ENCODE peak calls at places on chromosomes 11 and 22, in eight cellular contexts. N is ovary, L is tibial nerve, C is A549, P is sigmoid colon, I is suprapubic skin, K is HepG2, Y is stomach. O is an unnamed sample.

GRCh38 chr22:48919187-48919590 is 908.5 kb downstream of the BRD1 start:
- DNase-seq in N (no peak), L (no peak), C (no peak), P (peak), I (peak), K (no peak), Y (peak), O (no peak)

GRCh38 chr11:130464289-130464812 is 15.9 kb downstream of the ADAMTS15 start:
- DNase-seq in N (no peak), L (no peak), C (no peak), P (no peak), I (no peak), K (no peak), Y (no peak), O (no peak)

GRCh38 chr11:3037041-3037944 is 19.9 kb downstream of the CARS1 start:
- DNase-seq in N (peak), L (peak), C (peak), P (peak), I (peak), K (peak), Y (peak), O (peak)

GRCh38 chr22:37460684-37461083 is 25.5 kb downstream of the MFNG start:
- DNase-seq in N (no peak), L (no peak), C (no peak), P (no peak), I (no peak), K (no peak), Y (no peak), O (no peak)

GRCh38 chr11:117941163-117941707 is 12.0 kb upstream of the TMPRSS13 start:
- DNase-seq in N (no peak), L (no peak), C (no peak), P (no peak), I (no peak), K (no peak), Y (peak), O (no peak)

GRCh38 chr11:121909571-121909970 is 206.4 kb downstream of the BLID start:
- DNase-seq in N (no peak), L (no peak), C (no peak), P (no peak), I (no peak), K (no peak), Y (no peak), O (no peak)

GRCh38 chr11:267491-267994 is 10.7 kb upstream of the NLRP6 start:
- DNase-seq in N (no peak), L (no peak), C (peak), P (peak), I (no peak), K (no peak), Y (peak), O (peak)

GRCh38 chr22:22349455-22349836 is 104.9 kb downstream of the VPREB1 start:
- DNase-seq in N (no peak), L (no peak), C (no peak), P (no peak), I (no peak), K (no peak), Y (no peak), O (no peak)

GRCh38 chr11:20374746-20375305 is 11.3 kb downstream of the HTATIP2 start:
- DNase-seq in N (no peak), L (no peak), C (no peak), P (no peak), I (no peak), K (no peak), Y (no peak), O (peak)

GRCh38 chr22:37283393-37283937 is 1.2 kb downstream of the CYTH4 start:
- DNase-seq in N (no peak), L (no peak), C (no peak), P (no peak), I (no peak), K (no peak), Y (no peak), O (peak)

GRCh38 chr11:103927535-103927934 is 108.9 kb upstream of the DDI1 start:
- DNase-seq in N (no peak), L (no peak), C (peak), P (no peak), I (no peak), K (no peak), Y (no peak), O (no peak)

GRCh38 chr11:9697766-9698165 is 33.9 kb downstream of the SWAP70 start:
- DNase-seq in N (no peak), L (no peak), C (no peak), P (no peak), I (no peak), K (no peak), Y (no peak), O (no peak)

GRCh38 chr11:126113515-126113957 is 50.9 kb upstream of the CDON start:
- DNase-seq in N (peak), L (peak), C (peak), P (peak), I (peak), K (peak), Y (peak), O (peak)

GRCh38 chr11:45659818-45660160 is 5.6 kb downstream of the CHST1 start:
- DNase-seq in N (no peak), L (no peak), C (no peak), P (peak), I (no peak), K (no peak), Y (no peak), O (no peak)

GRCh38 chr11:131373756-131374155 is 3.3 kb downstream of the NTM start:
- DNase-seq in N (no peak), L (no peak), C (no peak), P (no peak), I (no peak), K (no peak), Y (no peak), O (no peak)

GRCh38 chr11:102438311-102439062 is 14.1 kb downstream of the TMEM123 start:
- DNase-seq in N (no peak), L (no peak), C (no peak), P (no peak), I (no peak), K (peak), Y (peak), O (no peak)

GRCh38 chr11:119295178-119295577 is 21.8 kb downstream of the MCAM start:
- DNase-seq in N (no peak), L (no peak), C (peak), P (no peak), I (no peak), K (no peak), Y (no peak), O (no peak)

GRCh38 chr11:117002639-117003305 is 95.5 kb downstream of the SIK3 start:
- DNase-seq in N (no peak), L (no peak), C (no peak), P (no peak), I (no peak), K (no peak), Y (no peak), O (no peak)

GRCh38 chr22:43600265-43600664 is 188.5 kb downstream of the MPPED1 start:
- DNase-seq in N (no peak), L (no peak), C (no peak), P (no peak), I (no peak), K (no peak), Y (no peak), O (no peak)

GRCh38 chr22:36549033-36549432 is 20.1 kb upstream of the EIF3D start:
- DNase-seq in N (no peak), L (no peak), C (no peak), P (no peak), I (no peak), K (no peak), Y (no peak), O (no peak)

GRCh38 chr22:30321461-30321860 is 5.3 kb downstream of the TBC1D10A start:
- DNase-seq in N (no peak), L (no peak), C (no peak), P (no peak), I (no peak), K (no peak), Y (no peak), O (no peak)

GRCh38 chr11:2366271-2366670 is 10.8 kb upstream of the CD81 start:
- DNase-seq in N (no peak), L (no peak), C (no peak), P (no peak), I (no peak), K (no peak), Y (no peak), O (no peak)

GRCh38 chr11:26350002-26350401 is 18.1 kb downstream of the ANO3 start:
- DNase-seq in N (no peak), L (no peak), C (no peak), P (no peak), I (no peak), K (no peak), Y (no peak), O (no peak)

GRCh38 chr22:18024956-18025720 is 777 bp upstream of the MICAL3 start:
- DNase-seq in N (no peak), L (no peak), C (no peak), P (no peak), I (peak), K (no peak), Y (no peak), O (no peak)
- H3K4me3 ChIP-seq in N (peak), L (peak), C (peak), P (peak), I (peak), K (peak), Y (peak), O (peak)

DNA sequence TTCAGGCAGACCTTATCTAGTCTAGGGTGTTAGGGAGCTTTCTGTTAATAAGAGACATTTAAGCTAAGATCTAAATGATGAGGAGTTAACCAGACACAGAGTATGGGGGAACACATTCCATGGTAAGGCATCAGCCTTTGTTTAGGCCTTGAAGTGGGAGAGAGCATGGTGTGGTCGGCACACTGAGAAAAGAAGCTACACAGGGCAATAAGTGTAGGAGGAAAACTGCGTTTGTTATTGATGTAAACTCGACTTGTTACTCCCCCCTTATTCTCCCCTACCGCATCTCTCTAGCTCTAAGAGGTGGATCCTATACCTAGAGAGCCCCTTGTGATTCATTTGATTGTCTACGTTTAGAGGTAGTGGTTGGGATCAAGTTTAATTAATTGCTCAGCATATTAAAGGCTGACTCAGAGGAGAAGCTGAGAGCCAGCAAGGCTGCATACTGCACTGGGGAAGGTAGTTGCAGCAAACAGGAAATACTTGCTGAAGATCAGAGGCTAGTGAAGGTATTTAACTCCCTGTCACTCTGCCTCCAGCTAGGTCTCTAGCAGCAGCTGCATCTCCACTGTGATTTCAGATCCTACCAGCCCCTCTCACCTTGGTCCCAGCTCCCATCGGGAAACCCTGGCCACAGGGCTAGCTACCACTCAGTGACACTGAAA is 86.8 kb upstream of the TEAD1 start:
- DNase-seq in N (no peak), L (no peak), C (no peak), P (no peak), I (no peak), K (no peak), Y (no peak), O (no peak)
- TF ChIP-seq EP300 in N (no peak), L (no peak), C (no peak), P (no peak), I (no peak), K (no peak), Y (no peak), O (no peak)

GRCh38 chr11:94568200-94568599 is 1.0 kb downstream of the PIWIL4 start:
- DNase-seq in N (no peak), L (no peak), C (no peak), P (no peak), I (no peak), K (no peak), Y (no peak), O (no peak)

GRCh38 chr11:94563176-94563847 is 3.9 kb upstream of the PIWIL4 start:
- DNase-seq in N (no peak), L (no peak), C (no peak), P (no peak), I (no peak), K (no peak), Y (no peak), O (no peak)

GRCh38 chr11:94563848-94564442 is 3.2 kb upstream of the PIWIL4 start:
- DNase-seq in N (no peak), L (no peak), C (no peak), P (no peak), I (no peak), K (no peak), Y (no peak), O (no peak)

GRCh38 chr11:94567181-94567670 is at the start of gene PIWIL4:
- DNase-seq in N (no peak), L (no peak), C (no peak), P (no peak), I (no peak), K (no peak), Y (no peak), O (no peak)

GRCh38 chr11:94568717-94569116 is 1.5 kb downstream of the PIWIL4 start:
- DNase-seq in N (no peak), L (no peak), C (no peak), P (no peak), I (no peak), K (no peak), Y (no peak), O (no peak)
- TF ChIP-seq POLR2A in N (no peak), L (no peak), C (no peak), P (no peak), I (no peak), K (no peak), Y (no peak), O (no peak)

GRCh38 chr22:20395181-20395896 is 1.4 kb downstream of the ZNF74 start:
- DNase-seq in N (no peak), L (no peak), C (no peak), P (no peak), I (no peak), K (no peak), Y (no peak), O (no peak)
- H3K4me3 ChIP-seq in N (no peak), L (no peak), C (no peak), P (no peak), I (no peak), K (no peak), Y (peak), O (no peak)

GRCh38 chr11:57424137-57424801 is 2.7 kb downstream of the SLC43A3 start:
- DNase-seq in N (no peak), L (no peak), C (no peak), P (no peak), I (no peak), K (no peak), Y (no peak), O (no peak)
- TF ChIP-seq EP300 in N (no peak), L (no peak), C (no peak), P (no peak), I (no peak), K (no peak), Y (no peak), O (no peak)

GRCh38 chr22:41197808-41198585 is 7.1 kb upstream of the L3MBTL2 start:
- DNase-seq in N (no peak), L (no peak), C (no peak), P (no peak), I (no peak), K (no peak), Y (peak), O (peak)

GRCh38 chr22:41191467-41191866 is 13.6 kb upstream of the L3MBTL2 start:
- DNase-seq in N (no peak), L (no peak), C (no peak), P (peak), I (no peak), K (peak), Y (no peak), O (no peak)

GRCh38 chr22:41201146-41201545 is 4.0 kb upstream of the L3MBTL2 start:
- DNase-seq in N (no peak), L (no peak), C (no peak), P (no peak), I (no peak), K (no peak), Y (no peak), O (no peak)

GRCh38 chr22:41193829-41194228 is 11.3 kb upstream of the L3MBTL2 start:
- DNase-seq in N (no peak), L (no peak), C (no peak), P (no peak), I (peak), K (no peak), Y (no peak), O (no peak)

GRCh38 chr22:41197046-41197807 is 7.9 kb upstream of the L3MBTL2 start:
- DNase-seq in N (peak), L (peak), C (peak), P (peak), I (peak), K (peak), Y (peak), O (peak)
- TF ChIP-seq POLR2A in N (no peak), L (no peak), C (no peak), P (no peak), I (no peak), K (no peak), Y (no peak), O (no peak)

GRCh38 chr11:70078796-70079616 is 889 bp downstream of the ANO1 start:
- DNase-seq in N (no peak), L (no peak), C (no peak), P (peak), I (peak), K (no peak), Y (no peak), O (no peak)
- H3K4me3 ChIP-seq in N (peak), L (peak), C (peak), P (peak), I (peak), K (no peak), Y (peak), O (peak)

DNA sequence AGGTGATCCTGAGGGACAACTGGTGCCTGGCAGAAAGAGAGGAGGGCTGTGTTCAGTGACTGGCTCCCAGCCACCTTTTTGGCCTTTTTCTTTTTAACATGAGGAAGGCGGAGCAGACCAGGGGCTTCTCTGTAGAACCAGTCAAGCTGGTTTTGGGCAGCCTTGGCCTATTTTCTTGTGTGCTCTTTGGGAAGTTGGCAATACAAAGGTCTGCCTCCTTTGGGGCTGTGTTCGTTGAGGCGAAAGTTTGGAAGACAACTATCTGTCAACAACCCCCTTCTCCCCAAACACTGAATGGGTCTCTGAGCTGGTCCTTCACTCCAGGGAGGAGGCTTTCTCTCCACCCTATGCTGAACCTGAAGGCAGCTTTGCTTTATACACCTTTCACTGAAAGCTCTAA is 8.5 kb downstream of the MARK2 start:
- DNase-seq in N (no peak), L (no peak), C (no peak), P (no peak), I (no peak), K (no peak), Y (peak), O (no peak)
- TF ChIP-seq EP300 in N (no peak), L (no peak), C (no peak), P (no peak), I (no peak), K (no peak), Y (no peak), O (no peak)